ENCODE peak calls at places on chromosomes 6 and 20, in eight cellular contexts. One of them, this sample, is unnamed.
A peak's percentile ranks its signal among the peaks of the same experiment; 100 is the strongest.

GRCh38 chr6:142878407-142878806 is 66.6 kb downstream of the HIVEP2 start:
- DNase-seq in left cardiac atrium: peak; percentile 36
- DNase-seq in brain pericyte: no peak
- DNase-seq in neural progenitor cell: no peak
- DNase-seq in HCT116: no peak
- DNase-seq in occipital lobe: no peak
- DNase-seq in stimulated activated CD8-positive, alpha-beta memory T cell treated with anti-CD3 and anti-CD28 coated beads, Interleukin-7, amount 100 ng/mL, for 1 hour: no peak
- DNase-seq in right cardiac atrium: no peak
- DNase-seq in this sample: no peak

GRCh38 chr6:93210908-93211307 is 208.5 kb downstream of the EPHA7 start:
- DNase-seq in occipital lobe: no peak
- DNase-seq in left cardiac atrium: no peak
- DNase-seq in right cardiac atrium: no peak
- DNase-seq in HCT116: no peak
- DNase-seq in stimulated activated CD8-positive, alpha-beta memory T cell treated with anti-CD3 and anti-CD28 coated beads, Interleukin-7, amount 100 ng/mL, for 1 hour: no peak
- DNase-seq in neural progenitor cell: peak; percentile 30
- DNase-seq in brain pericyte: no peak
- DNase-seq in this sample: no peak

GRCh38 chr6:163405412-163406309 is 8.9 kb upstream of the QKI start:
- DNase-seq in stimulated activated CD8-positive, alpha-beta memory T cell treated with anti-CD3 and anti-CD28 coated beads, Interleukin-7, amount 100 ng/mL, for 1 hour: no peak
- DNase-seq in left cardiac atrium: peak; percentile 68
- DNase-seq in neural progenitor cell: no peak
- DNase-seq in HCT116: no peak
- DNase-seq in right cardiac atrium: peak; percentile 87
- DNase-seq in brain pericyte: no peak
- DNase-seq in occipital lobe: peak; percentile 54
- DNase-seq in this sample: peak; percentile 69

GRCh38 chr20:400451-401275 is 7.4 kb upstream of the RBCK1 start:
- DNase-seq in left cardiac atrium: no peak
- DNase-seq in brain pericyte: no peak
- DNase-seq in right cardiac atrium: no peak
- DNase-seq in stimulated activated CD8-positive, alpha-beta memory T cell treated with anti-CD3 and anti-CD28 coated beads, Interleukin-7, amount 100 ng/mL, for 1 hour: no peak
- DNase-seq in HCT116: no peak
- DNase-seq in occipital lobe: peak; percentile 24
- DNase-seq in neural progenitor cell: no peak
- DNase-seq in this sample: no peak

GRCh38 chr6:126076992-126077664 is 90.8 kb downstream of the TRMT11 start:
- DNase-seq in left cardiac atrium: no peak
- DNase-seq in occipital lobe: no peak
- DNase-seq in neural progenitor cell: no peak
- DNase-seq in stimulated activated CD8-positive, alpha-beta memory T cell treated with anti-CD3 and anti-CD28 coated beads, Interleukin-7, amount 100 ng/mL, for 1 hour: no peak
- DNase-seq in brain pericyte: no peak
- DNase-seq in HCT116: no peak
- DNase-seq in right cardiac atrium: no peak
- DNase-seq in this sample: no peak

GRCh38 chr6:47690791-47691190 is 7.6 kb upstream of the ADGRF4 start:
- DNase-seq in stimulated activated CD8-positive, alpha-beta memory T cell treated with anti-CD3 and anti-CD28 coated beads, Interleukin-7, amount 100 ng/mL, for 1 hour: no peak
- DNase-seq in occipital lobe: no peak
- DNase-seq in HCT116: no peak
- DNase-seq in neural progenitor cell: no peak
- DNase-seq in left cardiac atrium: no peak
- DNase-seq in right cardiac atrium: no peak
- DNase-seq in brain pericyte: no peak
- DNase-seq in this sample: no peak

GRCh38 chr6:108690326-108691000 is 129.7 kb downstream of the FOXO3 start:
- DNase-seq in HCT116: no peak
- DNase-seq in occipital lobe: no peak
- DNase-seq in neural progenitor cell: no peak
- DNase-seq in left cardiac atrium: no peak
- DNase-seq in right cardiac atrium: no peak
- DNase-seq in stimulated activated CD8-positive, alpha-beta memory T cell treated with anti-CD3 and anti-CD28 coated beads, Interleukin-7, amount 100 ng/mL, for 1 hour: no peak
- DNase-seq in brain pericyte: no peak
- DNase-seq in this sample: no peak

GRCh38 chr6:4023240-4023639 is 55.7 kb downstream of the FAM217A start:
- DNase-seq in brain pericyte: no peak
- DNase-seq in neural progenitor cell: no peak
- DNase-seq in right cardiac atrium: no peak
- DNase-seq in occipital lobe: no peak
- DNase-seq in stimulated activated CD8-positive, alpha-beta memory T cell treated with anti-CD3 and anti-CD28 coated beads, Interleukin-7, amount 100 ng/mL, for 1 hour: no peak
- DNase-seq in HCT116: no peak
- DNase-seq in left cardiac atrium: no peak
- DNase-seq in this sample: no peak

GRCh38 chr6:88166901-88167624 is 916 bp upstream of the CNR1 start:
- DNase-seq in stimulated activated CD8-positive, alpha-beta memory T cell treated with anti-CD3 and anti-CD28 coated beads, Interleukin-7, amount 100 ng/mL, for 1 hour: no peak
- DNase-seq in right cardiac atrium: peak; percentile 40
- DNase-seq in HCT116: no peak
- DNase-seq in occipital lobe: peak; percentile 7
- DNase-seq in left cardiac atrium: no peak
- DNase-seq in neural progenitor cell: peak; percentile 62
- DNase-seq in brain pericyte: no peak
- DNase-seq in this sample: no peak

GRCh38 chr6:90146024-90146423 is 150.6 kb downstream of the BACH2 start:
- DNase-seq in HCT116: no peak
- DNase-seq in occipital lobe: no peak
- DNase-seq in neural progenitor cell: no peak
- DNase-seq in left cardiac atrium: no peak
- DNase-seq in right cardiac atrium: no peak
- DNase-seq in brain pericyte: no peak
- DNase-seq in stimulated activated CD8-positive, alpha-beta memory T cell treated with anti-CD3 and anti-CD28 coated beads, Interleukin-7, amount 100 ng/mL, for 1 hour: no peak
- DNase-seq in this sample: no peak